ENCODE peak calls at places on chromosomes 13 and 19, in seven cellular contexts. E, I, X, Y, P, R and B are unnamed samples.

GRCh38 chr19:35138305-35138799 is 272 bp upstream of the FXYD1 start:
- DNase-seq in E (no peak), I (no peak), X (no peak), Y (no peak), P (peak), R (no peak), B (peak)

GRCh38 chr19:3365447-3366103 is 808 bp upstream of the NFIC start:
- DNase-seq in E (no peak), I (peak), X (peak), Y (peak), P (peak), R (no peak), B (peak)

GRCh38 chr13:74056829-74057564 is 77.2 kb downstream of the KLF12 start:
- DNase-seq in E (no peak), I (no peak), X (no peak), Y (no peak), P (no peak), R (no peak), B (peak)

GRCh38 chr13:64457976-64458375 is 2772.2 kb downstream of the PCDH9 start:
- DNase-seq in E (no peak), I (no peak), X (no peak), Y (peak), P (no peak), R (no peak), B (no peak)

GRCh38 chr13:31950121-31950810 is 81.3 kb upstream of the FRY start:
- DNase-seq in E (no peak), I (no peak), X (no peak), Y (no peak), P (no peak), R (no peak), B (no peak)

GRCh38 chr19:29538651-29539050 is 12.9 kb downstream of the VSTM2B start:
- DNase-seq in E (no peak), I (no peak), X (no peak), Y (no peak), P (no peak), R (no peak), B (no peak)

GRCh38 chr19:44644391-44645016 is 794 bp downstream of the PVR start:
- DNase-seq in E (no peak), I (no peak), X (peak), Y (peak), P (peak), R (no peak), B (no peak)

GRCh38 chr19:53355739-53356138 is 9.8 kb upstream of the ZNF525 start:
- DNase-seq in E (no peak), I (no peak), X (no peak), Y (no peak), P (no peak), R (no peak), B (no peak)

GRCh38 chr13:78193853-78194252 is 275.2 kb upstream of the EDNRB start:
- DNase-seq in E (no peak), I (no peak), X (no peak), Y (no peak), P (no peak), R (no peak), B (no peak)

GRCh38 chr19:48625891-48626327 is 6.6 kb downstream of the SPHK2 start:
- DNase-seq in E (no peak), I (peak), X (peak), Y (no peak), P (no peak), R (no peak), B (no peak)

DNA sequence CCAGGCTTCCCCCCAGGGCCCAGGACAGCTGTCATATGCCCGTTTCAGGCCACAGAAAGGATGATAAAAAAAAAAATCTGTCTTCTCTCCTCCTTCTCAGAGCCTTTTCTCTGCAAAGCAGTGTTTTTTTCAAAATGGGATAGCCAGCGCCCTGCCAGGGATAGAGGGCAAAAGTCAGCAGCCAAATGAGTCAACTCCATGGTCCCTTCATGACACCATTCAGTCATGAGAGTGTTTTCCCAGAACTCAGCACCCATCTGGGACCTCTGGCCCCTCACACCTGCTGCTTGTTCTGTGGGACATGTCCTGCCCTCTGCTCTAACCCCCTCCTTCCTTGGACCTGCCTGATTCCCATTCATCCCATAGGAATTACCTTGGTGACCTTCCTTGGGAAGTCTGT is 95.0 kb downstream of the CYSLTR2 start:
- DNase-seq in E (no peak), I (no peak), X (no peak), Y (peak), P (no peak), R (no peak), B (no peak)
- H3K27ac ChIP-seq in E (no peak), I (no peak), X (no peak), Y (no peak), P (no peak), R (no peak), B (peak)

GRCh38 chr13:100182894-100183490 is 94.1 kb downstream of the PCCA start:
- DNase-seq in E (no peak), I (no peak), X (no peak), Y (no peak), P (no peak), R (no peak), B (no peak)
- H3K27ac ChIP-seq in E (no peak), I (no peak), X (no peak), Y (no peak), P (no peak), R (no peak), B (no peak)

DNA sequence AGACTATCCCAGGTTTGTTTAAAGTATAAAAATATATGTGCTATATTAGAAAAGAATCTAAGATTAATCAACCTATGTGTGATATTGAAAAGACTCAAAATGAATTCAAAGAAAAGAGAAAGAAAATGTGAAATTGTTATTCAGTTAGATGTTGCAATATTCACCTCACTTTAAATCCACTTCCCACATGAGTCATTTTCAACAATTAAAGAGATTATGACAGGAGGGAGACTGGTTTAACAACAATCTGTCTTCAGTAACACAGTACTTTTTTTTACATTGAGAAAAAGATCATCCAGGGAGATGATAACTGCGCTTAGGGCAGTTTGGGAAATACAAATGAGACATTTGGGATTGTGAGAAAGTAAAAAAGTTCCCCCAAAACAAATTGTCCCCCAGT is 1246.2 kb downstream of the SLITRK1 start:
- DNase-seq in E (no peak), I (no peak), X (no peak), Y (peak), P (no peak), R (no peak), B (no peak)
- H3K27ac ChIP-seq in E (no peak), I (no peak), X (no peak), Y (no peak), P (no peak), R (no peak), B (no peak)

GRCh38 chr19:7636317-7636690 is 606 bp upstream of the STXBP2 start:
- DNase-seq in E (no peak), I (no peak), X (no peak), Y (no peak), P (no peak), R (no peak), B (no peak)

GRCh38 chr19:7635670-7636069 is 1.2 kb upstream of the STXBP2 start:
- DNase-seq in E (no peak), I (no peak), X (no peak), Y (no peak), P (no peak), R (no peak), B (no peak)

GRCh38 chr19:7638802-7639465 is 2.0 kb downstream of the STXBP2 start:
- DNase-seq in E (no peak), I (no peak), X (no peak), Y (no peak), P (no peak), R (no peak), B (no peak)

GRCh38 chr19:7636691-7637373 is at the start of gene STXBP2:
- DNase-seq in E (peak), I (no peak), X (peak), Y (no peak), P (no peak), R (no peak), B (peak)

DNA sequence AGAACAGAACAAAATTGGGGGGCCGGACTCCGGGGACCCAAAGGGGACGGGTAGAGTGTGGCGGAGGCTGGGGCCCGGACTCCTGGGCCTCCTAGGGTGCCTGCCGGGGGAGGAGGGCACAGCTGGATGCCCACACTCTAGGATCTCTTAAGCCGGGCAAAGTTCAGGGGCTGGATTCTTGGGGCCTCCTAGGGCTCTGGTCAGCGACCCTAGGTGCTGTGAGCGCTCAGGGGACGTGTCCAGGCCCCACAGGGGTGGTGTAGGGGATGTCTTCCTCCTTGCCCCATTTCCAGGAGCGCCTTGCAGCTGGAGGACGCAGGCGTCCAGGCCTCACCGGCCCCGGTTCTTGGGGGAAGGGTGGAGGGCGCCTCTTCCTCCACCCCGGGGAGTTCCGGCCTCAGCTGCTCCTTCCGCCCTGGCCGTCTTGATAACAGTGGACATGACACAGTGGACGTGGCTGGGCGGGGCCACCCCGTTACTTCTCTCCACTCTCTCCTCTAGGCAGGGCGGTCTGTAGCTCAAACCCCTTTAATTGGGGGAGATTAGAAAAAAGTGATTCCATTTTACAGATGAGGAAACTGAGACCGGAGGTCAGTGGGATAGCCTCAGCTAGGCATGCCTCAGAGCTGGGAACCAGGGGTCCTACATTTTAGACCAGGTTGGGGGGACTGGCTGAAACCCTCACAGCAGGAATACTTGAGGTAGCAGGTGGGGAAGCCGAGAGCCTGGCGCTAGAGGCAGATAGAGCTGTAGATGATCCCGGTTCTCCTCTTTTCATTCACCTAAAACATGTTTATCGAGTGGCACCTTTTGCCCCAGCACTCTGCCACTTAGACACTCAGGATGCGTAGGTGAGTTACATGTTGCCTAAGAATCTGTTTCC is 705 bp downstream of the STXBP2 start:
- DNase-seq in E (peak), I (no peak), X (peak), Y (no peak), P (no peak), R (no peak), B (no peak)
- H3K27ac ChIP-seq in E (no peak), I (no peak), X (peak), Y (no peak), P (no peak), R (no peak), B (peak)

GRCh38 chr19:46493236-46494114 is 2.2 kb downstream of the PNMA8B start:
- DNase-seq in E (peak), I (no peak), X (peak), Y (no peak), P (peak), R (no peak), B (peak)
- H3K27ac ChIP-seq in E (no peak), I (peak), X (peak), Y (no peak), P (peak), R (peak), B (peak)